ENCODE peak calls at places on chromosomes 7 and 10, in seven cellular contexts. One of them, this sample, is unnamed.

GRCh38 chr7:17304926-17305325 is 6.5 kb downstream of the AHR start:
- DNase-seq in Caco-2: no peak
- DNase-seq in Calu3: peak; percentile 71
- DNase-seq in CD8-positive, alpha-beta T cell: no peak
- DNase-seq in astrocyte: peak; percentile 82
- DNase-seq in kidney: no peak
- DNase-seq in heart left ventricle: no peak
- DNase-seq in this sample: no peak

GRCh38 chr10:91042069-91042468 is 121.2 kb upstream of the ANKRD1 start:
- DNase-seq in Caco-2: no peak
- DNase-seq in Calu3: no peak
- DNase-seq in CD8-positive, alpha-beta T cell: no peak
- DNase-seq in astrocyte: no peak
- DNase-seq in kidney: no peak
- DNase-seq in heart left ventricle: no peak
- DNase-seq in this sample: no peak

GRCh38 chr10:13517675-13518074 is 11.1 kb downstream of the BEND7 start:
- DNase-seq in Caco-2: no peak
- DNase-seq in Calu3: no peak
- DNase-seq in CD8-positive, alpha-beta T cell: no peak
- DNase-seq in astrocyte: no peak
- DNase-seq in kidney: no peak
- DNase-seq in heart left ventricle: no peak
- DNase-seq in this sample: no peak

GRCh38 chr10:10658157-10658556 is 359.5 kb upstream of the CELF2 start:
- DNase-seq in Caco-2: no peak
- DNase-seq in Calu3: no peak
- DNase-seq in CD8-positive, alpha-beta T cell: no peak
- DNase-seq in astrocyte: peak; percentile 3
- DNase-seq in kidney: no peak
- DNase-seq in heart left ventricle: no peak
- DNase-seq in this sample: no peak

GRCh38 chr10:72171175-72171630 is 44.6 kb upstream of the ANAPC16 start:
- DNase-seq in Caco-2: peak; percentile 89
- DNase-seq in Calu3: peak; percentile 86
- DNase-seq in CD8-positive, alpha-beta T cell: no peak
- DNase-seq in astrocyte: peak; percentile 92
- DNase-seq in kidney: no peak
- DNase-seq in heart left ventricle: no peak
- DNase-seq in this sample: no peak

GRCh38 chr10:62154231-62154630 is 114.4 kb downstream of the RTKN2 start:
- DNase-seq in Caco-2: no peak
- DNase-seq in Calu3: no peak
- DNase-seq in CD8-positive, alpha-beta T cell: no peak
- DNase-seq in astrocyte: no peak
- DNase-seq in kidney: no peak
- DNase-seq in heart left ventricle: no peak
- DNase-seq in this sample: no peak

GRCh38 chr10:50470798-50471582 is 152.8 kb downstream of the SGMS1 start:
- DNase-seq in Caco-2: no peak
- DNase-seq in Calu3: peak; percentile 24
- DNase-seq in CD8-positive, alpha-beta T cell: no peak
- DNase-seq in astrocyte: peak; percentile 86
- DNase-seq in kidney: no peak
- DNase-seq in heart left ventricle: no peak
- DNase-seq in this sample: no peak

GRCh38 chr10:73096041-73096451 is 620 bp downstream of the P4HA1 start:
- DNase-seq in Caco-2: peak; percentile 74
- DNase-seq in Calu3: peak; percentile 72
- DNase-seq in CD8-positive, alpha-beta T cell: peak; percentile 70
- DNase-seq in astrocyte: peak; percentile 49
- DNase-seq in kidney: peak; percentile 91
- DNase-seq in heart left ventricle: peak; percentile 80
- DNase-seq in this sample: no peak

GRCh38 chr10:60224129-60224705 is 165.5 kb downstream of the ANK3 start:
- DNase-seq in Caco-2: no peak
- DNase-seq in Calu3: no peak
- DNase-seq in CD8-positive, alpha-beta T cell: no peak
- DNase-seq in astrocyte: no peak
- DNase-seq in kidney: no peak
- DNase-seq in heart left ventricle: no peak
- DNase-seq in this sample: no peak

GRCh38 chr10:2137549-2138174 is 400.3 kb upstream of the ADARB2 start:
- DNase-seq in Caco-2: peak; percentile 54
- DNase-seq in Calu3: peak; percentile 8
- DNase-seq in CD8-positive, alpha-beta T cell: no peak
- DNase-seq in astrocyte: no peak
- DNase-seq in kidney: no peak
- DNase-seq in heart left ventricle: no peak
- DNase-seq in this sample: no peak

GRCh38 chr10:8719971-8720370 is 665.5 kb downstream of the GATA3 start:
- DNase-seq in Caco-2: no peak
- DNase-seq in Calu3: no peak
- DNase-seq in CD8-positive, alpha-beta T cell: no peak
- DNase-seq in astrocyte: no peak
- DNase-seq in kidney: no peak
- DNase-seq in heart left ventricle: no peak
- DNase-seq in this sample: no peak

GRCh38 chr10:123642293-123642692 is 23.9 kb upstream of the GPR26 start:
- DNase-seq in Caco-2: no peak
- DNase-seq in Calu3: no peak
- DNase-seq in CD8-positive, alpha-beta T cell: no peak
- DNase-seq in astrocyte: no peak
- DNase-seq in kidney: no peak
- DNase-seq in heart left ventricle: no peak
- DNase-seq in this sample: no peak

GRCh38 chr10:89088901-89089300 is 98.3 kb downstream of the FAS start:
- DNase-seq in Caco-2: no peak
- DNase-seq in Calu3: no peak
- DNase-seq in CD8-positive, alpha-beta T cell: no peak
- DNase-seq in astrocyte: no peak
- DNase-seq in kidney: no peak
- DNase-seq in heart left ventricle: no peak
- DNase-seq in this sample: no peak

GRCh38 chr10:78346721-78347120 is 313.1 kb downstream of the RPS24 start:
- DNase-seq in Caco-2: no peak
- DNase-seq in Calu3: no peak
- DNase-seq in CD8-positive, alpha-beta T cell: no peak
- DNase-seq in astrocyte: no peak
- DNase-seq in kidney: no peak
- DNase-seq in heart left ventricle: no peak
- DNase-seq in this sample: no peak

GRCh38 chr10:131075218-131075770 is 236.2 kb downstream of the TCERG1L start:
- DNase-seq in Caco-2: no peak
- DNase-seq in Calu3: no peak
- DNase-seq in CD8-positive, alpha-beta T cell: no peak
- DNase-seq in astrocyte: no peak
- DNase-seq in kidney: no peak
- DNase-seq in heart left ventricle: no peak
- DNase-seq in this sample: no peak

GRCh38 chr10:78953124-78954008 is 115.4 kb upstream of the ZMIZ1 start:
- DNase-seq in Caco-2: no peak
- DNase-seq in Calu3: no peak
- DNase-seq in CD8-positive, alpha-beta T cell: no peak
- DNase-seq in astrocyte: peak; percentile 70
- DNase-seq in kidney: peak; percentile 83
- DNase-seq in heart left ventricle: peak; percentile 78
- DNase-seq in this sample: no peak

GRCh38 chr7:131249003-131249402 is 78.7 kb upstream of the MKLN1 start:
- DNase-seq in Caco-2: no peak
- DNase-seq in Calu3: peak; percentile 22
- DNase-seq in CD8-positive, alpha-beta T cell: no peak
- DNase-seq in astrocyte: peak; percentile 97
- DNase-seq in kidney: peak; percentile 75
- DNase-seq in heart left ventricle: peak; percentile 63
- DNase-seq in this sample: peak; percentile 50

GRCh38 chr10:26550774-26551526 is 112.8 kb downstream of the APBB1IP start:
- DNase-seq in Caco-2: no peak
- DNase-seq in Calu3: peak; percentile 15
- DNase-seq in CD8-positive, alpha-beta T cell: no peak
- DNase-seq in astrocyte: no peak
- DNase-seq in kidney: no peak
- DNase-seq in heart left ventricle: no peak
- DNase-seq in this sample: no peak
- TF ChIP-seq CTCF in Caco-2: peak; percentile 14
- TF ChIP-seq CTCF in Calu3: no peak
- TF ChIP-seq CTCF in CD8-positive, alpha-beta T cell: no peak
- TF ChIP-seq CTCF in astrocyte: no peak
- TF ChIP-seq CTCF in kidney: no peak
- TF ChIP-seq CTCF in heart left ventricle: no peak
- TF ChIP-seq CTCF in this sample: no peak

DNA sequence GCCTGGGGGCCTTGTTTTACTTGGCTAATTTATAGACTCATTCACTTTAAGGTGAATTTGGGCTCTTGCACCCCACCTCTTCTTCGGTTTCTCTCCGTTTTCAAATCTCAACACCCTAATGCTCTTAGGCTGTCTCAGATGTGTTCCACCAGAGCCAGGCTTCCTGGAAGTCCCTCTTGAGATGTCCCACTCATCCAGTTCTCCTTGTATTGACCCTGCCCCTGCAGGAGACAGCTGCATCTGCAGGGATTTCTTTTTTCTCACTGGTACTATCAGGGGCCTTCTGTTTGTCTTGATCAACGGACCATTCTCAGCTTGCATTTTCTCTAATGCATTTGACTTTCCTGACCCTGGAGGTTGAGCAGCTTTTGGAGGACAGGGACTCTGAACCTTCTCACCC is 279.5 kb downstream of the GALNT17 start:
- DNase-seq in Caco-2: no peak
- DNase-seq in Calu3: no peak
- DNase-seq in CD8-positive, alpha-beta T cell: no peak
- DNase-seq in astrocyte: no peak
- DNase-seq in kidney: no peak
- DNase-seq in heart left ventricle: no peak
- DNase-seq in this sample: no peak
- TF ChIP-seq CTCF in Caco-2: no peak
- TF ChIP-seq CTCF in Calu3: no peak
- TF ChIP-seq CTCF in CD8-positive, alpha-beta T cell: no peak
- TF ChIP-seq CTCF in astrocyte: no peak
- TF ChIP-seq CTCF in kidney: no peak
- TF ChIP-seq CTCF in heart left ventricle: no peak
- TF ChIP-seq CTCF in this sample: no peak

GRCh38 chr7:2220030-2220429 is 12.7 kb downstream of the MAD1L1 start:
- DNase-seq in Caco-2: no peak
- DNase-seq in Calu3: no peak
- DNase-seq in CD8-positive, alpha-beta T cell: no peak
- DNase-seq in astrocyte: no peak
- DNase-seq in kidney: no peak
- DNase-seq in heart left ventricle: peak; percentile 35
- DNase-seq in this sample: no peak

GRCh38 chr7:2218444-2218785 is 14.3 kb downstream of the MAD1L1 start:
- DNase-seq in Caco-2: no peak
- DNase-seq in Calu3: no peak
- DNase-seq in CD8-positive, alpha-beta T cell: no peak
- DNase-seq in astrocyte: no peak
- DNase-seq in kidney: no peak
- DNase-seq in heart left ventricle: peak; percentile 18
- DNase-seq in this sample: no peak

GRCh38 chr7:2217716-2218443 is 14.9 kb downstream of the MAD1L1 start:
- DNase-seq in Caco-2: no peak
- DNase-seq in Calu3: no peak
- DNase-seq in CD8-positive, alpha-beta T cell: no peak
- DNase-seq in astrocyte: no peak
- DNase-seq in kidney: no peak
- DNase-seq in heart left ventricle: peak; percentile 56
- DNase-seq in this sample: no peak

GRCh38 chr7:2219606-2220005 is 13.1 kb downstream of the MAD1L1 start:
- DNase-seq in Caco-2: no peak
- DNase-seq in Calu3: no peak
- DNase-seq in CD8-positive, alpha-beta T cell: no peak
- DNase-seq in astrocyte: no peak
- DNase-seq in kidney: no peak
- DNase-seq in heart left ventricle: peak; percentile 48
- DNase-seq in this sample: no peak

GRCh38 chr7:2219136-2219535 is 13.6 kb downstream of the MAD1L1 start:
- DNase-seq in Caco-2: no peak
- DNase-seq in Calu3: no peak
- DNase-seq in CD8-positive, alpha-beta T cell: no peak
- DNase-seq in astrocyte: no peak
- DNase-seq in kidney: no peak
- DNase-seq in heart left ventricle: peak; percentile 17
- DNase-seq in this sample: no peak
- TF ChIP-seq CTCF in Caco-2: no peak
- TF ChIP-seq CTCF in Calu3: no peak
- TF ChIP-seq CTCF in CD8-positive, alpha-beta T cell: no peak
- TF ChIP-seq CTCF in astrocyte: no peak
- TF ChIP-seq CTCF in kidney: no peak
- TF ChIP-seq CTCF in heart left ventricle: no peak
- TF ChIP-seq CTCF in this sample: no peak

GRCh38 chr7:78605131-78605530 is 806.6 kb downstream of the PHTF2 start:
- DNase-seq in Caco-2: no peak
- DNase-seq in Calu3: no peak
- DNase-seq in CD8-positive, alpha-beta T cell: no peak
- DNase-seq in astrocyte: peak; percentile 7
- DNase-seq in kidney: no peak
- DNase-seq in heart left ventricle: no peak
- DNase-seq in this sample: no peak

GRCh38 chr7:78607099-78607498 is 808.5 kb downstream of the PHTF2 start:
- DNase-seq in Caco-2: no peak
- DNase-seq in Calu3: peak; percentile 2
- DNase-seq in CD8-positive, alpha-beta T cell: no peak
- DNase-seq in astrocyte: no peak
- DNase-seq in kidney: no peak
- DNase-seq in heart left ventricle: no peak
- DNase-seq in this sample: no peak

GRCh38 chr7:78601728-78602127 is 803.2 kb downstream of the PHTF2 start:
- DNase-seq in Caco-2: no peak
- DNase-seq in Calu3: no peak
- DNase-seq in CD8-positive, alpha-beta T cell: no peak
- DNase-seq in astrocyte: no peak
- DNase-seq in kidney: no peak
- DNase-seq in heart left ventricle: no peak
- DNase-seq in this sample: no peak
- TF ChIP-seq CTCF in Caco-2: no peak
- TF ChIP-seq CTCF in Calu3: no peak
- TF ChIP-seq CTCF in CD8-positive, alpha-beta T cell: no peak
- TF ChIP-seq CTCF in astrocyte: no peak
- TF ChIP-seq CTCF in kidney: no peak
- TF ChIP-seq CTCF in heart left ventricle: no peak
- TF ChIP-seq CTCF in this sample: no peak